ENCODE peak calls at places on chromosomes 13 and 19, in nine cellular contexts. K, S, Y, N, M, J, H, Q and R are unnamed samples.

GRCh38 chr19:15479391-15480345 is at the start of gene PGLYRP2:
- DNase-seq in K (no peak), S (no peak), Y (no peak), N (peak; percentile 47), M (no peak), J (no peak), H (no peak), Q (no peak), R (no peak)

GRCh38 chr13:76106763-76107162 is 470.6 kb downstream of the LMO7 start:
- DNase-seq in K (no peak), S (no peak), Y (no peak), N (no peak), M (no peak), J (no peak), H (no peak), Q (no peak), R (no peak)

GRCh38 chr13:106083620-106084350 is 451.7 kb downstream of the EFNB2 start:
- DNase-seq in K (no peak), S (no peak), Y (peak; percentile 31), N (no peak), M (peak; percentile 60), J (no peak), H (no peak), Q (no peak), R (no peak)

GRCh38 chr19:8451885-8452284 is 7.1 kb downstream of the HNRNPM start:
- DNase-seq in K (no peak), S (no peak), Y (no peak), N (no peak), M (peak; percentile 30), J (no peak), H (no peak), Q (no peak), R (peak; percentile 69)

GRCh38 chr19:55435020-55435419 is 8.1 kb downstream of the SHISA7 start:
- DNase-seq in K (no peak), S (no peak), Y (no peak), N (no peak), M (no peak), J (no peak), H (no peak), Q (no peak), R (no peak)

GRCh38 chr19:32453736-32454135 is 48.2 kb downstream of the DPY19L3 start:
- DNase-seq in K (no peak), S (no peak), Y (no peak), N (no peak), M (no peak), J (no peak), H (no peak), Q (no peak), R (no peak)

GRCh38 chr13:109744512-109745051 is 41.8 kb downstream of the IRS2 start:
- DNase-seq in K (no peak), S (peak; percentile 67), Y (no peak), N (no peak), M (peak; percentile 67), J (no peak), H (peak; percentile 67), Q (no peak), R (no peak)

GRCh38 chr19:12544401-12544876 is 6.8 kb downstream of the ZNF564 start:
- DNase-seq in K (no peak), S (no peak), Y (no peak), N (no peak), M (peak; percentile 88), J (no peak), H (no peak), Q (no peak), R (peak; percentile 20)

GRCh38 chr13:40164137-40164536 is 502.3 kb downstream of the FOXO1 start:
- DNase-seq in K (no peak), S (no peak), Y (no peak), N (no peak), M (no peak), J (no peak), H (no peak), Q (no peak), R (peak; percentile 48)

GRCh38 chr13:114053026-114053425 is 79.2 kb upstream of the C13orf46 start:
- DNase-seq in K (no peak), S (no peak), Y (no peak), N (no peak), M (peak; percentile 79), J (no peak), H (no peak), Q (no peak), R (no peak)

GRCh38 chr13:75359266-75359665 is 122.7 kb downstream of the TBC1D4 start:
- DNase-seq in K (no peak), S (no peak), Y (no peak), N (no peak), M (peak; percentile 82), J (no peak), H (no peak), Q (no peak), R (peak; percentile 76)

GRCh38 chr19:41616785-41617621 is 9.9 kb downstream of the CEACAM4 start:
- DNase-seq in K (no peak), S (no peak), Y (peak; percentile 0), N (no peak), M (peak; percentile 5), J (peak; percentile 51), H (no peak), Q (no peak), R (no peak)

GRCh38 chr13:20128459-20128927 is 32.4 kb downstream of the GJA3 start:
- DNase-seq in K (no peak), S (no peak), Y (peak; percentile 39), N (no peak), M (no peak), J (peak; percentile 27), H (no peak), Q (no peak), R (no peak)

GRCh38 chr19:38841787-38842438 is 7.9 kb downstream of the HNRNPL start:
- DNase-seq in K (no peak), S (no peak), Y (no peak), N (no peak), M (no peak), J (no peak), H (no peak), Q (no peak), R (no peak)

GRCh38 chr19:8080832-8081231 is 28.3 kb downstream of the CCL25 start:
- DNase-seq in K (no peak), S (no peak), Y (no peak), N (no peak), M (no peak), J (no peak), H (no peak), Q (no peak), R (no peak)

GRCh38 chr13:37636701-37637100 is 38.1 kb upstream of the POSTN start:
- DNase-seq in K (no peak), S (no peak), Y (no peak), N (no peak), M (no peak), J (no peak), H (no peak), Q (no peak), R (no peak)

GRCh38 chr13:23612182-23612581 is 42.0 kb downstream of the TNFRSF19 start:
- DNase-seq in K (no peak), S (no peak), Y (no peak), N (no peak), M (no peak), J (no peak), H (no peak), Q (no peak), R (no peak)

GRCh38 chr13:46145950-46146349 is 36.0 kb downstream of the LCP1 start:
- DNase-seq in K (no peak), S (no peak), Y (no peak), N (no peak), M (no peak), J (no peak), H (no peak), Q (no peak), R (no peak)

GRCh38 chr19:51292971-51293370 is 18.5 kb upstream of the IGLON5 start:
- DNase-seq in K (no peak), S (no peak), Y (no peak), N (no peak), M (no peak), J (no peak), H (no peak), Q (no peak), R (no peak)
- H3K4me3 ChIP-seq in K (no peak overlapping the region), S (no peak overlapping the region), Y (no peak overlapping the region), N (no peak overlapping the region), M (no peak overlapping the region), J (no peak overlapping the region), H (no peak overlapping the region), Q (no peak overlapping the region), R (no peak overlapping the region)

DNA sequence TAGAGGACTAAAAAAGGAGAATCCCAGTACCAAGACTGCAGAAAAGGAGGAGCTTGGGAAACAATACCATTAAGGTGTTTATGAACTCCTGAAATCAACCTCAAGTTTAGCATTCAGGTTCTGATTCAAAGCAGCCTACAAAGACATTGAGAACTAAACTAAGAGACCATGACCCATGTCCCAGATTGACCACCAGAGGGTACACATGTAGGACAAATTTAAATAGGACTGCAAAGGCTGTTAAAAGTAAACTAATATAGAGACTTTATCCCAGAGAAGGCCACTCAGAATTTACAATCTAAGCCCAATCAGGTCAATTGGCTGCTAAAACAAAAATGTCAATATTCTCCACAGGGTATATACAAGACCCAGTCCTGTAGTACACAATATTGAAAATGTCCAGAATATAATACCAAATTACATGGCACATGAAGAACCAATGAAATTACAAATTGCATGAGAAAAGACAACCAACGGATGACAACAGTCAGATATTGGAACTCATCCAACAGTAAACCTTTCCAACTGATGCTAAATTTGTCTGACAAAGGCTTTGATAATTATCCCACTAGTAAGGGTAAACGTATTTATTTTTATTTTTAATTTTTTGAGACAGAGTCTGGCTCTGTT is 682.4 kb downstream of the UQCRFS1 start:
- DNase-seq in K (no peak), S (no peak), Y (no peak), N (no peak), M (no peak), J (no peak), H (no peak), Q (no peak), R (no peak)
- TF ChIP-seq CTCF in K (no peak), S (no peak), Y (no peak), N (no peak), M (no peak), J (no peak), H (no peak), Q (no peak), R (no peak)

DNA sequence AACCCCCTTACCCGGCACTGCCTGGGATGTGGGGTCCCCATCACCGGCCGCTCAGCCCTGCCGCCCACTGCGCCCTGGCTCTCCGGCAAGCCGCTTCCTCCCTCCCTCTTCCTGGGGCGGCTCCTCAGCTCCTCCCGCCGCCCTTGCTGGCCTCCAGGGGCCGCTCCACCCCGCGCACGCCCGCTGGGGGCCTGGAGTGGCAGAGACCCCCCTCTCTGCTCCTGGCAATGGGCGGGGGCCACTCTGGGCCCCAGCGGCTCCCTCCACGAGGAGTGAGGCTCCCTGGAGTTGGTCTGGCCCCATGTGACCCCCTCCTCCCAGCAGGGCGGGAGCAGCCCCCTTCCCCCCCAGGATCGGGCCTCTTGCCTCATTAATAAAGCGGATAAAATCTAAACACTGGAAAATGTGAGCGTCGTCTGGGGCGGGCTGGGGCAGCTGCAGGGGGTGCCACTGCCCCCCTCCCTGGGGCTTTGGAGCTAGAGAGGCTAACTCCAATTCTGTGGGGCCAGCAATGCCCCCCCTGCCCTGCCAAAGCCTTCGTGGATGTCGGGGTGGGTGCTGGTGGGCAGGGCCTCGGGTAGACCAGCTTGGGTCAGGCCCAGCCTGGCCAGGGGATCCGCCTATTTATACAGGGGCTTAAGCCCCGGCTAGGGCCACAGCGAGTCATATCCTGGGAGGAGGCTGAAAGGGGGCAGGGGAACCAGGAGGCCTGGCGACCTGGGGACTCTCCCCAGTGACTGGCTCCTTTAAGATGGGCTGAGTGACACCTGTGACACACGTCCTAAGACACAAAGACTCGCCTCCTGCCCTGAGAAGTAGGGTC is at the start of gene PTGER1:
- DNase-seq in K (no peak), S (no peak), Y (peak; percentile 34), N (no peak), M (no peak), J (no peak), H (no peak), Q (no peak), R (no peak)
- H3K4me3 ChIP-seq in K (no peak within 1 kb of the TSS), S (no peak within 1 kb of the TSS), Y (no peak within 1 kb of the TSS), N (no peak within 1 kb of the TSS), M (no peak within 1 kb of the TSS), J (no peak within 1 kb of the TSS), H (no peak within 1 kb of the TSS), Q (no peak within 1 kb of the TSS), R (peak within 1 kb of the TSS; percentile 24)

GRCh38 chr13:85508683-85509329 is 290.4 kb downstream of the SLITRK6 start:
- DNase-seq in K (no peak), S (no peak), Y (peak; percentile 2), N (no peak), M (peak; percentile 36), J (no peak), H (no peak), Q (no peak), R (no peak)
- TF ChIP-seq CTCF in K (no peak), S (no peak), Y (no peak), N (no peak), M (no peak), J (no peak), H (no peak), Q (no peak), R (no peak)